ENCODE peak calls at places on chromosomes 11 and 22, in four cellular contexts. P, C, E and F are unnamed samples.

GRCh38 chr11:105000167-105000566 is 22.8 kb downstream of the CASP5 start:
- DNase-seq in C (no peak), E (peak), P (no peak), F (no peak)

GRCh38 chr11:122108192-122108799 is 7.7 kb downstream of the BLID start:
- DNase-seq in P (no peak), E (peak), C (peak), F (no peak)

GRCh38 chr22:44609589-44609988 is 92.4 kb upstream of the PRR5 start:
- DNase-seq in C (no peak), E (no peak), P (no peak), F (no peak)

GRCh38 chr11:30131535-30131934 is 99.3 kb upstream of the FSHB start:
- DNase-seq in C (no peak), P (no peak), E (peak), F (no peak)

GRCh38 chr11:78313898-78314297 is 103.7 kb downstream of the GAB2 start:
- DNase-seq in P (no peak), C (no peak), E (no peak), F (no peak)

GRCh38 chr22:20167643-20168322 is 16.9 kb upstream of the CCDC188 start:
- DNase-seq in E (no peak), P (no peak), C (no peak), F (no peak)

GRCh38 chr11:110367571-110367970 is 62.2 kb upstream of the FDX1 start:
- DNase-seq in E (no peak), P (no peak), C (no peak), F (no peak)

GRCh38 chr11:106391771-106392412 is 314.4 kb downstream of the AASDHPPT start:
- DNase-seq in E (no peak), P (no peak), C (no peak), F (no peak)

GRCh38 chr11:129320485-129320884 is 55.2 kb upstream of the BARX2 start:
- DNase-seq in E (peak), P (no peak), C (no peak), F (no peak)

GRCh38 chr11:133541331-133542095 is 9.2 kb upstream of the OPCML start:
- DNase-seq in P (no peak), E (no peak), C (no peak), F (no peak)
- TF ChIP-seq POLR2AphosphoS2 in P (no peak), E (no peak), C (no peak), F (no peak)

GRCh38 chr11:107490836-107491235 is 33.2 kb upstream of the CWF19L2 start:
- DNase-seq in E (no peak), C (no peak), P (no peak), F (no peak)

GRCh38 chr11:107501713-107502112 is 44.1 kb upstream of the CWF19L2 start:
- DNase-seq in C (no peak), E (peak), P (no peak), F (no peak)

GRCh38 chr11:107494036-107494435 is 36.4 kb upstream of the CWF19L2 start:
- DNase-seq in E (no peak), P (no peak), C (no peak), F (no peak)

GRCh38 chr11:107493117-107493516 is 35.5 kb upstream of the CWF19L2 start:
- DNase-seq in C (no peak), E (no peak), P (peak), F (no peak)

GRCh38 chr11:107496011-107496410 is 38.4 kb upstream of the CWF19L2 start:
- DNase-seq in C (no peak), E (peak), P (no peak), F (no peak)
- TF ChIP-seq POLR2AphosphoS2 in C (no peak), E (no peak), P (no peak), F (no peak)

DNA sequence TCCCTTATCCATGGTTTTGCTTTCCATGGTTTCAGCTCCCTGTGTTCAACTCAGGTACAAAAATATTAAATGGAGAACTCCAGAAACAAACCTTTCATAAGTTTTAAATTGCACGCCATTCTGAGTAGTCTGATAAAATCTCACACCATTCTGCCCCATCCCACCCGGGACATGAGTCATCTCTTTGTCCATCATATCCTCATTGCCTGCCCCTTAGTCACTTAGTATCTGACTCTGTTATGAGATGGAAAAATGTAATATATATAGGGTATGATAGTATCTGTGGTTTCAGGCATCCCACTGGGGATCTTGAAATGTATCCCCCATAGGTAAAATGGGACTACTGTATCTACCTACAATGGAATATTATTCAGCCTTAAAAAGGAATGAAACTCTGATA is 35.5 kb upstream of the FGF3 start:
- DNase-seq in E (no peak), C (no peak), P (peak), F (no peak)
- TF ChIP-seq POLR2AphosphoS2 in E (no peak), C (no peak), P (no peak), F (no peak)

GRCh38 chr11:1544536-1544935 is 27.5 kb downstream of the DUSP8 start:
- DNase-seq in P (no peak), C (no peak), E (no peak), F (no peak)
- TF ChIP-seq POLR2AphosphoS2 in P (no peak), C (no peak), E (no peak), F (no peak)